ENCODE peak calls at places on chromosomes 3 and 15, in five cellular contexts. One of them, this sample, is unnamed.

GRCh38 chr3:190041333-190042041 is 79.2 kb downstream of the P3H2 start:
- DNase-seq in activated B cell treated with CpG ODN at 0.5 μM for 24 hours: no peak
- DNase-seq in neural crest cell: no peak
- DNase-seq in GM10248: peak
- DNase-seq in RWPE1: no peak
- DNase-seq in this sample: no peak

GRCh38 chr3:81684739-81685395 is 76.6 kb downstream of the GBE1 start:
- DNase-seq in activated B cell treated with CpG ODN at 0.5 μM for 24 hours: no peak
- DNase-seq in neural crest cell: no peak
- DNase-seq in GM10248: no peak
- DNase-seq in RWPE1: no peak
- DNase-seq in this sample: no peak

GRCh38 chr15:47870956-47871625 is 153.8 kb downstream of the SEMA6D start:
- DNase-seq in activated B cell treated with CpG ODN at 0.5 μM for 24 hours: no peak
- DNase-seq in neural crest cell: no peak
- DNase-seq in GM10248: no peak
- DNase-seq in RWPE1: peak
- DNase-seq in this sample: no peak

GRCh38 chr3:8371085-8371551 is 130.5 kb upstream of the LMCD1 start:
- DNase-seq in activated B cell treated with CpG ODN at 0.5 μM for 24 hours: no peak
- DNase-seq in neural crest cell: no peak
- DNase-seq in GM10248: no peak
- DNase-seq in RWPE1: no peak
- DNase-seq in this sample: no peak

GRCh38 chr3:104610730-104611652 is 755.7 kb upstream of the ALCAM start:
- DNase-seq in activated B cell treated with CpG ODN at 0.5 μM for 24 hours: no peak
- DNase-seq in neural crest cell: no peak
- DNase-seq in GM10248: no peak
- DNase-seq in RWPE1: no peak
- DNase-seq in this sample: no peak

GRCh38 chr3:128269131-128269775 is 116.0 kb downstream of the EEFSEC start:
- DNase-seq in activated B cell treated with CpG ODN at 0.5 μM for 24 hours: no peak
- DNase-seq in neural crest cell: no peak
- DNase-seq in GM10248: no peak
- DNase-seq in RWPE1: no peak
- DNase-seq in this sample: no peak

GRCh38 chr3:136334209-136334608 is 84.1 kb downstream of the PCCB start:
- DNase-seq in activated B cell treated with CpG ODN at 0.5 μM for 24 hours: no peak
- DNase-seq in neural crest cell: no peak
- DNase-seq in GM10248: no peak
- DNase-seq in RWPE1: no peak
- DNase-seq in this sample: no peak

GRCh38 chr15:101057841-101058407 is 138.8 kb downstream of the LRRK1 start:
- DNase-seq in activated B cell treated with CpG ODN at 0.5 μM for 24 hours: no peak
- DNase-seq in neural crest cell: peak
- DNase-seq in GM10248: no peak
- DNase-seq in RWPE1: no peak
- DNase-seq in this sample: no peak

GRCh38 chr3:69712933-69713332 is 26.3 kb upstream of the MITF start:
- DNase-seq in activated B cell treated with CpG ODN at 0.5 μM for 24 hours: no peak
- DNase-seq in neural crest cell: no peak
- DNase-seq in GM10248: no peak
- DNase-seq in RWPE1: no peak
- DNase-seq in this sample: no peak

GRCh38 chr3:12501360-12502020 is 17.2 kb downstream of the TSEN2 start:
- DNase-seq in activated B cell treated with CpG ODN at 0.5 μM for 24 hours: no peak
- DNase-seq in neural crest cell: no peak
- DNase-seq in GM10248: no peak
- DNase-seq in RWPE1: no peak
- DNase-seq in this sample: no peak

GRCh38 chr3:157045238-157045860 is 114.6 kb downstream of the CCNL1 start:
- DNase-seq in activated B cell treated with CpG ODN at 0.5 μM for 24 hours: no peak
- DNase-seq in neural crest cell: no peak
- DNase-seq in GM10248: no peak
- DNase-seq in RWPE1: no peak
- DNase-seq in this sample: no peak

GRCh38 chr3:121855555-121855954 is 20.5 kb downstream of the EAF2 start:
- DNase-seq in activated B cell treated with CpG ODN at 0.5 μM for 24 hours: no peak
- DNase-seq in neural crest cell: no peak
- DNase-seq in GM10248: no peak
- DNase-seq in RWPE1: peak
- DNase-seq in this sample: no peak

GRCh38 chr3:184338538-184338945 is 1.1 kb downstream of the FAM131A start:
- DNase-seq in activated B cell treated with CpG ODN at 0.5 μM for 24 hours: no peak
- DNase-seq in neural crest cell: no peak
- DNase-seq in GM10248: no peak
- DNase-seq in RWPE1: no peak
- DNase-seq in this sample: peak

GRCh38 chr3:15330031-15330596 is 2.3 kb downstream of the SH3BP5 start:
- DNase-seq in activated B cell treated with CpG ODN at 0.5 μM for 24 hours: no peak
- DNase-seq in neural crest cell: no peak
- DNase-seq in GM10248: no peak
- DNase-seq in RWPE1: no peak
- DNase-seq in this sample: peak

GRCh38 chr3:142088522-142088921 is 60.8 kb downstream of the TFDP2 start:
- DNase-seq in activated B cell treated with CpG ODN at 0.5 μM for 24 hours: no peak
- DNase-seq in neural crest cell: no peak
- DNase-seq in GM10248: no peak
- DNase-seq in RWPE1: no peak
- DNase-seq in this sample: no peak

GRCh38 chr3:30342319-30343060 is 263.9 kb upstream of the TGFBR2 start:
- DNase-seq in activated B cell treated with CpG ODN at 0.5 μM for 24 hours: no peak
- DNase-seq in neural crest cell: no peak
- DNase-seq in GM10248: no peak
- DNase-seq in RWPE1: peak
- DNase-seq in this sample: no peak

GRCh38 chr15:83498801-83499200 is 51.7 kb downstream of the SH3GL3 start:
- DNase-seq in activated B cell treated with CpG ODN at 0.5 μM for 24 hours: no peak
- DNase-seq in neural crest cell: no peak
- DNase-seq in GM10248: no peak
- DNase-seq in RWPE1: no peak
- DNase-seq in this sample: no peak

GRCh38 chr3:151468284-151468917 is 7.5 kb upstream of the IGSF10 start:
- DNase-seq in activated B cell treated with CpG ODN at 0.5 μM for 24 hours: no peak
- DNase-seq in neural crest cell: peak
- DNase-seq in GM10248: peak
- DNase-seq in RWPE1: peak
- DNase-seq in this sample: peak

GRCh38 chr3:100518244-100518643 is 25.8 kb downstream of the TMEM45A start:
- DNase-seq in activated B cell treated with CpG ODN at 0.5 μM for 24 hours: no peak
- DNase-seq in neural crest cell: no peak
- DNase-seq in GM10248: no peak
- DNase-seq in RWPE1: no peak
- DNase-seq in this sample: no peak

GRCh38 chr3:194310060-194310481 is 41.1 kb downstream of the CPN2 start:
- DNase-seq in activated B cell treated with CpG ODN at 0.5 μM for 24 hours: no peak
- DNase-seq in neural crest cell: no peak
- DNase-seq in GM10248: no peak
- DNase-seq in RWPE1: no peak
- DNase-seq in this sample: no peak

GRCh38 chr3:71910107-71910506 is 125.2 kb upstream of the PROK2 start:
- DNase-seq in activated B cell treated with CpG ODN at 0.5 μM for 24 hours: no peak
- DNase-seq in neural crest cell: no peak
- DNase-seq in GM10248: no peak
- DNase-seq in RWPE1: no peak
- DNase-seq in this sample: no peak
- TF ChIP-seq CTCF in activated B cell treated with CpG ODN at 0.5 μM for 24 hours: no peak
- TF ChIP-seq CTCF in neural crest cell: no peak
- TF ChIP-seq CTCF in GM10248: no peak
- TF ChIP-seq CTCF in RWPE1: no peak
- TF ChIP-seq CTCF in this sample: no peak

GRCh38 chr3:152517517-152517916 is 248.8 kb downstream of the MBNL1 start:
- DNase-seq in activated B cell treated with CpG ODN at 0.5 μM for 24 hours: no peak
- DNase-seq in neural crest cell: no peak
- DNase-seq in GM10248: no peak
- DNase-seq in RWPE1: no peak
- DNase-seq in this sample: no peak

GRCh38 chr3:152516195-152516594 is 247.5 kb downstream of the MBNL1 start:
- DNase-seq in activated B cell treated with CpG ODN at 0.5 μM for 24 hours: no peak
- DNase-seq in neural crest cell: no peak
- DNase-seq in GM10248: no peak
- DNase-seq in RWPE1: no peak
- DNase-seq in this sample: no peak

GRCh38 chr3:152519376-152519775 is 250.6 kb downstream of the MBNL1 start:
- DNase-seq in activated B cell treated with CpG ODN at 0.5 μM for 24 hours: no peak
- DNase-seq in neural crest cell: no peak
- DNase-seq in GM10248: no peak
- DNase-seq in RWPE1: no peak
- DNase-seq in this sample: no peak

GRCh38 chr3:152513301-152513960 is 244.7 kb downstream of the MBNL1 start:
- DNase-seq in activated B cell treated with CpG ODN at 0.5 μM for 24 hours: no peak
- DNase-seq in neural crest cell: no peak
- DNase-seq in GM10248: no peak
- DNase-seq in RWPE1: no peak
- DNase-seq in this sample: no peak

DNA sequence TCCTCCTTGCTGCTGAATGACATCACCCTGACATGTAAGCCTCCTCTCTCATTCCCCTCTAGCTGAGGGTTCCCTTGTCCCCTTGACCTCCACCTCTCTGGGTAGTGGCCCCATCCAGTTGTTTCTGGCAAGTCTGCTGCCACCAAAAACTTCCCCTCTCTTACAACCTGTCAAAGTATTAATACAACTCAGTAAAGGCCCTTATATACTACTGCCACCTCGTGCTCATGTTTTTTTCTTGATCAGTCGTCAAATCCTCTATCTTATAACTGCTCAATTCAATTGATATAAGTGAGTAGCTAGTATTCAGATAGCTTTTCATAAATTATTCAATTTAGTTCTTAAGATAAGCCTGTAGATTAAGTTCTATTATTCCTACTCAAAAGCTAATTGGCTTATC is 249.6 kb downstream of the MBNL1 start:
- DNase-seq in activated B cell treated with CpG ODN at 0.5 μM for 24 hours: no peak
- DNase-seq in neural crest cell: no peak
- DNase-seq in GM10248: no peak
- DNase-seq in RWPE1: no peak
- DNase-seq in this sample: no peak
- TF ChIP-seq CTCF in activated B cell treated with CpG ODN at 0.5 μM for 24 hours: no peak
- TF ChIP-seq CTCF in neural crest cell: no peak
- TF ChIP-seq CTCF in GM10248: no peak
- TF ChIP-seq CTCF in RWPE1: no peak
- TF ChIP-seq CTCF in this sample: no peak

DNA sequence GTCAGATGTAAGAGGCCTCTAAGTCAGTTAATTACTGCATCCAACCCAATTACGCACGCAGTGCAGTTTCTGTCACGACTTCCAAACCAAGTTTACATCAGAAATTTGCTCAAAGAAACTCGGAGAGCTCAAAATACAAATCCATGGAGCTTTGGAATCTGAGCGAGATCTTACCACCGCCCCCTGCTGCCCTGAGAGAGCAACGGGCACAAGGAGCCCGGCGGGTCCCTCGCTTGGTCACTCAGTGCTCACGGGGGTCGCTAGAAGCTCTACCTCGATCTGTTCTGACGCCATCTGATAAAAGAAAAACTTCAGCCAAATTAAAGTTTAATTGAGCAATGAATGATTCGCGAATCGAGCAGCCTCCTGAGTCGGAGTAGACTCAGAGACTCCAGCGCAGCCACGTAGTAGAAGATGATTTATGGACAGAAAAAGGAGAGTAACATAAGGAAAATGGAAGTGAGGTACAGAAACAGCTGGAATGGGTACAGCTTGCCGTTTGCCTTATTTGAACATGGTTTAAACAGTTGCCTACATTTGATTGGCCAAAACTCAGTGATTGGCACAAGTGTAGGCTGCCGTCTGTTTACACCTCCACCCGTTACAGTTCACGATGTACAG is 232.7 kb upstream of the ATP10A start:
- DNase-seq in activated B cell treated with CpG ODN at 0.5 μM for 24 hours: no peak
- DNase-seq in neural crest cell: no peak
- DNase-seq in GM10248: no peak
- DNase-seq in RWPE1: no peak
- DNase-seq in this sample: peak
- TF ChIP-seq CTCF in activated B cell treated with CpG ODN at 0.5 μM for 24 hours: no peak
- TF ChIP-seq CTCF in neural crest cell: peak
- TF ChIP-seq CTCF in GM10248: no peak
- TF ChIP-seq CTCF in RWPE1: no peak
- TF ChIP-seq CTCF in this sample: peak

DNA sequence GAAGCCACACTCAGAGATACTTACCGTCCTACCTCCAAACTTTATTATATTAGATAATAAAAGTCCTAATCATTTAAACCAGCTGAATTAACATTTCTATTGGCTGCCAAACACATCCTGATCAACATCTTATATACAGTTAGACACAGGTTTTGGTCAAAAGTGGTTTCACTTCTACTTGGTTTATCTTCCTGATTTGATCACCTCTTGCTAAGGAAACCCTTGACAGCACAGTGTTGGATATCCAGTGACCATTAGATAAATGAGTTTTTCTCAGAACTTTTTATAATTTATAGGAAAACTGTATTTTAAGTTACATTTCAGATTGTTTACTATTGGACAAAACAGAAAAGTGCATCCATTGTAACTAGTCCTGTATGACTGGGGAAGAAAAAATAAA is 198.4 kb upstream of the NR2F2 start:
- DNase-seq in activated B cell treated with CpG ODN at 0.5 μM for 24 hours: no peak
- DNase-seq in neural crest cell: no peak
- DNase-seq in GM10248: no peak
- DNase-seq in RWPE1: no peak
- DNase-seq in this sample: no peak
- TF ChIP-seq CTCF in activated B cell treated with CpG ODN at 0.5 μM for 24 hours: no peak
- TF ChIP-seq CTCF in neural crest cell: no peak
- TF ChIP-seq CTCF in GM10248: no peak
- TF ChIP-seq CTCF in RWPE1: no peak
- TF ChIP-seq CTCF in this sample: no peak